ENCODE peak calls at places on chromosomes 5 and 9, in ten cellular contexts. P, T, C, I, D, W, S, G, O and E are unnamed samples.

GRCh38 chr5:55220433-55221185 is 6.5 kb downstream of the MCIDAS start:
- DNase-seq in O (no peak), C (no peak), T (no peak), S (peak; percentile 78), G (peak; percentile 51), D (no peak), I (no peak), P (peak; percentile 94), W (no peak), E (no peak)

GRCh38 chr5:10709409-10709808 is 51.6 kb downstream of the DAP start:
- DNase-seq in D (no peak), I (no peak), P (no peak), G (no peak), W (no peak), S (no peak), T (no peak), C (no peak), O (no peak), E (no peak)

GRCh38 chr5:102545175-102545574 is 46.4 kb upstream of the SLCO6A1 start:
- DNase-seq in W (peak; percentile 26), C (no peak), O (no peak), G (peak; percentile 5), P (peak; percentile 3), D (no peak), I (peak; percentile 10), S (peak; percentile 55), T (no peak), E (no peak)

GRCh38 chr9:132647355-132647754 is 22.4 kb downstream of the DDX31 start:
- DNase-seq in W (no peak), O (peak; percentile 98), I (peak; percentile 88), D (peak; percentile 99), P (peak; percentile 80), T (no peak), S (no peak), C (no peak), G (peak; percentile 98), E (no peak)

GRCh38 chr9:135813671-135814290 is 93.6 kb downstream of the CAMSAP1 start:
- DNase-seq in W (no peak), S (no peak), I (no peak), T (no peak), G (no peak), C (peak; percentile 38), D (no peak), O (no peak), P (peak; percentile 65), E (no peak)

GRCh38 chr5:36728697-36729543 is 122.5 kb downstream of the SLC1A3 start:
- DNase-seq in D (peak; percentile 63), O (no peak), P (no peak), T (no peak), S (no peak), I (peak; percentile 85), W (no peak), C (no peak), G (peak; percentile 81), E (no peak)

GRCh38 chr5:149434162-149435014 is 55.3 kb upstream of the IL17B start:
- DNase-seq in C (peak; percentile 83), I (peak; percentile 80), D (peak; percentile 84), T (no peak), W (peak; percentile 45), G (peak; percentile 77), P (peak; percentile 95), S (peak; percentile 79), O (no peak), E (no peak)

GRCh38 chr5:36276864-36277263 is 24.8 kb downstream of the RANBP3L start:
- DNase-seq in P (no peak), D (peak; percentile 35), S (no peak), I (no peak), G (peak; percentile 6), C (peak; percentile 67), T (no peak), O (no peak), W (no peak), E (no peak)

GRCh38 chr5:128084228-128085167 is 932 bp downstream of the SLC12A2 start:
- DNase-seq in O (no peak), T (peak; percentile 64), C (peak; percentile 70), P (peak; percentile 87), I (peak; percentile 34), S (peak; percentile 28), G (peak; percentile 51), W (peak; percentile 39), D (no peak), E (no peak)

GRCh38 chr5:135131801-135132675 is 98.0 kb upstream of the PITX1 start:
- DNase-seq in S (no peak), O (no peak), I (no peak), P (no peak), C (no peak), G (no peak), T (no peak), W (no peak), D (peak; percentile 43), E (no peak)

GRCh38 chr9:105242062-105242461 is 2.4 kb upstream of the SLC44A1 start:
- DNase-seq in O (no peak), I (no peak), C (no peak), S (no peak), T (no peak), D (no peak), W (no peak), G (no peak), P (no peak), E (no peak)

GRCh38 chr9:34590376-34591090 is 1.0 kb upstream of the CNTFR start:
- DNase-seq in D (no peak), T (peak; percentile 45), W (no peak), O (no peak), P (peak; percentile 95), C (peak; percentile 74), S (peak; percentile 48), G (no peak), I (peak; percentile 20), E (no peak)

GRCh38 chr5:112735702-112736101 is 2.0 kb upstream of the APC start:
- DNase-seq in D (peak; percentile 64), G (peak; percentile 57), O (no peak), P (peak; percentile 62), T (no peak), S (no peak), I (peak; percentile 50), C (no peak), W (no peak), E (no peak)

DNA sequence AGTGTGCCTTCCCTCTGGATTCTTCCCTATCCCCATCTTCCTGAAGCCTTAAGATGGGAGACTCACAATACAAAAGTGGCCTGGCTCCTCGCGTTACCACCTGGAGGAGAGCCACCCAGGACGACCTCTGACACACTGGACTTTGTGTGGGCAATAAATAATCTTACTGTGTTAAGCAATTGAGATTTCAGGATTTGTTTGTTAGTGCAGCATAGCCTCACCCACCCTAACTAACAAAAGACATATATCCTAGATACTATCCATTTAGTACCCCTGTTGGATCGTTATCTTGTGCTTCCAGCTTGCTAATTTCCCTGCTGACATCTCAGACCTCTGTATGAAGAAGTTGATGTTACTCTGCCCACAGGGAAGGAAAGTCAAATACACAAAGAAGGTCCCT is 7.9 kb downstream of the GABBR2 start:
- DNase-seq in T (no peak), I (no peak), C (no peak), P (peak; percentile 36), O (no peak), G (no peak), S (no peak), W (no peak), D (no peak), E (no peak)
- TF ChIP-seq CTCF in T (no peak), I (no peak), C (no peak), P (no peak), O (no peak), G (no peak), S (no peak), W (no peak), D (no peak), E (no peak)

GRCh38 chr9:21075484-21075883 is 2.3 kb downstream of the IFNB1 start:
- DNase-seq in S (no peak), G (no peak), C (no peak), W (no peak), P (no peak), D (no peak), T (no peak), O (no peak), I (no peak), E (no peak)

GRCh38 chr9:21070887-21071286 is 6.9 kb downstream of the IFNB1 start:
- DNase-seq in D (no peak), T (no peak), S (no peak), W (no peak), G (no peak), C (no peak), I (peak; percentile 31), O (no peak), P (no peak), E (no peak)

GRCh38 chr9:21070171-21070571 is 7.6 kb downstream of the IFNB1 start:
- DNase-seq in S (no peak), O (peak; percentile 85), P (no peak), D (peak; percentile 96), C (peak; percentile 67), T (no peak), W (no peak), G (peak; percentile 95), I (peak; percentile 99), E (no peak)
- TF ChIP-seq CTCF in S (peak; percentile 16), O (peak; percentile 19), P (peak; percentile 40), D (peak; percentile 47), C (peak; percentile 39), T (no peak), W (peak; percentile 32), G (peak; percentile 26), I (peak; percentile 52), E (peak; percentile 36)

GRCh38 chr5:115884704-115885103 is 43.0 kb downstream of the AP3S1 start:
- DNase-seq in S (no peak), P (no peak), T (no peak), I (no peak), D (no peak), G (no peak), O (no peak), W (no peak), C (no peak), E (no peak)

DNA sequence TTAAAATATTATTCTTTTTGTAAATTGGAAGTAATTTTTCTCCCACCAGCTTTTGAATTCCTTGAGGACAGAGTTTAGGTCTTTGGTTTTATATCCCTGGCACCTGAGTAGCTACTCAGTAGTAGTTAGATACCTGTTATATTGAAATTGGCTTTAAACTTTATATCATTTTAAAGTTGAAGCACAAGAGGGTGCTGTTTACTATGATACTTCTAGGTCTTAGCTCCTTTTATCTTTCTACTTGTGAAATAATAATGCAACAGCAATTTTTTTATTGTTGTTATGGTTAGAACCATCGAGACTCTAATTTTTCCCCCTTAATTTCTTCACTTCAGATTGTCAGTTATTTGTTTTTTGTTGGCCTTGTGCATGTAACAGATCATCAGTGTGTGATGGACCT is 46.3 kb downstream of the AP3S1 start:
- DNase-seq in T (no peak), D (peak; percentile 45), G (peak; percentile 35), I (peak; percentile 64), W (no peak), C (no peak), S (no peak), P (no peak), O (peak; percentile 7), E (no peak)
- TF ChIP-seq CTCF in T (no peak), D (peak; percentile 54), G (no peak), I (peak; percentile 25), W (no peak), C (no peak), S (no peak), P (peak; percentile 38), O (peak; percentile 29), E (no peak)

DNA sequence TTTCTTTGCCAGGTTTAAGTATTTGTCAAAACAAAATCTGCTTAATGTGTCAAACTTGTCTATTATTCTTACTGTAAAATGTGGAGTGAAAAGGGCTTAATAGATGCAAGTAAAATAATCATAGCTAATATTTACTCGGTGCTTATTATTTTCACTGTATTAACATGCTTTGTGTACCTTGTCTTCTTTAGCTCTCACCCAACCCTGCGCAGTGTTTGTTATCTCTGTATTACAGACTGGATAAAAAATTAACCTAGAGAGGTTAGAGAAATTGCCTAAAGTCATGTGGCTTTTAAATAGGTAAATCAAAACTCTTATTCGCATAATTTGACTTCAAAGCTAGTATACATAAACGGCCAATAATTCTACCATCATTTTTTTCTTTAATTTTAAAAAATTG is 1864.8 kb downstream of the MAT2B start:
- DNase-seq in P (no peak), O (no peak), I (no peak), D (no peak), C (no peak), G (no peak), T (no peak), W (no peak), S (no peak), E (no peak)
- TF ChIP-seq CTCF in P (no peak), O (no peak), I (no peak), D (no peak), C (no peak), G (no peak), T (no peak), W (no peak), S (no peak), E (no peak)